ENCODE peak calls at places on chromosomes 5 and 9, in nine cellular contexts. One of them, this sample, is unnamed.

GRCh38 chr5:80655231-80655784 is 525 bp upstream of the DHFR start:
- DNase-seq in HEK293T: no peak
- DNase-seq in HFFc6: no peak
- DNase-seq in CMK: no peak
- DNase-seq in T-helper 2 cell: no peak
- DNase-seq in adrenal gland: no peak
- DNase-seq in activated naive CD8-positive, alpha-beta T cell treated with anti-CD3 and anti-CD28 coated beads, Interleukin-2, amount 50 U/mL, for 16 hours: no peak
- DNase-seq in AG08395: no peak
- DNase-seq in fibroblast of the aortic adventitia: peak
- DNase-seq in this sample: no peak

GRCh38 chr5:95730011-95730700 is 980 bp upstream of the RHOBTB3 start:
- DNase-seq in CMK: no peak
- DNase-seq in HEK293T: no peak
- DNase-seq in adrenal gland: no peak
- DNase-seq in HFFc6: no peak
- DNase-seq in T-helper 2 cell: no peak
- DNase-seq in activated naive CD8-positive, alpha-beta T cell treated with anti-CD3 and anti-CD28 coated beads, Interleukin-2, amount 50 U/mL, for 16 hours: no peak
- DNase-seq in fibroblast of the aortic adventitia: no peak
- DNase-seq in AG08395: no peak
- DNase-seq in this sample: no peak

GRCh38 chr5:34930527-34930844 is 1.1 kb downstream of the DNAJC21 start:
- DNase-seq in AG08395: no peak
- DNase-seq in HFFc6: peak
- DNase-seq in T-helper 2 cell: no peak
- DNase-seq in adrenal gland: no peak
- DNase-seq in HEK293T: no peak
- DNase-seq in CMK: no peak
- DNase-seq in fibroblast of the aortic adventitia: peak
- DNase-seq in activated naive CD8-positive, alpha-beta T cell treated with anti-CD3 and anti-CD28 coated beads, Interleukin-2, amount 50 U/mL, for 16 hours: no peak
- DNase-seq in this sample: no peak

GRCh38 chr9:134949681-134950403 is 32.1 kb upstream of the FCN1 start:
- DNase-seq in T-helper 2 cell: no peak
- DNase-seq in adrenal gland: no peak
- DNase-seq in fibroblast of the aortic adventitia: no peak
- DNase-seq in AG08395: no peak
- DNase-seq in activated naive CD8-positive, alpha-beta T cell treated with anti-CD3 and anti-CD28 coated beads, Interleukin-2, amount 50 U/mL, for 16 hours: no peak
- DNase-seq in HFFc6: no peak
- DNase-seq in CMK: no peak
- DNase-seq in HEK293T: no peak
- DNase-seq in this sample: no peak

GRCh38 chr5:139378101-139378825 is 4.8 kb downstream of the SLC23A1 start:
- DNase-seq in HEK293T: no peak
- DNase-seq in T-helper 2 cell: no peak
- DNase-seq in adrenal gland: no peak
- DNase-seq in HFFc6: no peak
- DNase-seq in fibroblast of the aortic adventitia: no peak
- DNase-seq in CMK: no peak
- DNase-seq in activated naive CD8-positive, alpha-beta T cell treated with anti-CD3 and anti-CD28 coated beads, Interleukin-2, amount 50 U/mL, for 16 hours: no peak
- DNase-seq in AG08395: no peak
- DNase-seq in this sample: no peak

GRCh38 chr9:93197670-93198069 is 13.7 kb downstream of the WNK2 start:
- DNase-seq in CMK: no peak
- DNase-seq in HEK293T: no peak
- DNase-seq in AG08395: no peak
- DNase-seq in fibroblast of the aortic adventitia: no peak
- DNase-seq in HFFc6: no peak
- DNase-seq in T-helper 2 cell: no peak
- DNase-seq in adrenal gland: no peak
- DNase-seq in activated naive CD8-positive, alpha-beta T cell treated with anti-CD3 and anti-CD28 coated beads, Interleukin-2, amount 50 U/mL, for 16 hours: no peak
- DNase-seq in this sample: no peak

GRCh38 chr5:83026930-83027687 is 50.1 kb downstream of the TMEM167A start:
- DNase-seq in CMK: no peak
- DNase-seq in HFFc6: no peak
- DNase-seq in activated naive CD8-positive, alpha-beta T cell treated with anti-CD3 and anti-CD28 coated beads, Interleukin-2, amount 50 U/mL, for 16 hours: no peak
- DNase-seq in fibroblast of the aortic adventitia: no peak
- DNase-seq in T-helper 2 cell: no peak
- DNase-seq in adrenal gland: no peak
- DNase-seq in AG08395: no peak
- DNase-seq in HEK293T: no peak
- DNase-seq in this sample: no peak

GRCh38 chr5:103497782-103498181 is 64.8 kb downstream of the NUDT12 start:
- DNase-seq in activated naive CD8-positive, alpha-beta T cell treated with anti-CD3 and anti-CD28 coated beads, Interleukin-2, amount 50 U/mL, for 16 hours: no peak
- DNase-seq in fibroblast of the aortic adventitia: no peak
- DNase-seq in T-helper 2 cell: no peak
- DNase-seq in adrenal gland: no peak
- DNase-seq in HEK293T: no peak
- DNase-seq in AG08395: no peak
- DNase-seq in CMK: no peak
- DNase-seq in HFFc6: no peak
- DNase-seq in this sample: no peak

GRCh38 chr9:12699529-12699928 is 6.3 kb downstream of the TYRP1 start:
- DNase-seq in adrenal gland: no peak
- DNase-seq in HFFc6: peak
- DNase-seq in AG08395: peak
- DNase-seq in HEK293T: no peak
- DNase-seq in activated naive CD8-positive, alpha-beta T cell treated with anti-CD3 and anti-CD28 coated beads, Interleukin-2, amount 50 U/mL, for 16 hours: no peak
- DNase-seq in fibroblast of the aortic adventitia: peak
- DNase-seq in CMK: no peak
- DNase-seq in T-helper 2 cell: no peak
- DNase-seq in this sample: no peak

GRCh38 chr9:126508928-126509327 is 104.8 kb upstream of the LMX1B start:
- DNase-seq in HFFc6: no peak
- DNase-seq in fibroblast of the aortic adventitia: no peak
- DNase-seq in adrenal gland: no peak
- DNase-seq in AG08395: no peak
- DNase-seq in T-helper 2 cell: no peak
- DNase-seq in CMK: no peak
- DNase-seq in activated naive CD8-positive, alpha-beta T cell treated with anti-CD3 and anti-CD28 coated beads, Interleukin-2, amount 50 U/mL, for 16 hours: no peak
- DNase-seq in HEK293T: no peak
- DNase-seq in this sample: no peak

GRCh38 chr9:86434039-86434726 is 80.0 kb upstream of the TUT7 start:
- DNase-seq in T-helper 2 cell: no peak
- DNase-seq in CMK: no peak
- DNase-seq in AG08395: peak
- DNase-seq in HEK293T: peak
- DNase-seq in adrenal gland: no peak
- DNase-seq in HFFc6: peak
- DNase-seq in fibroblast of the aortic adventitia: peak
- DNase-seq in activated naive CD8-positive, alpha-beta T cell treated with anti-CD3 and anti-CD28 coated beads, Interleukin-2, amount 50 U/mL, for 16 hours: no peak
- DNase-seq in this sample: peak

GRCh38 chr5:9104576-9105339 is 441.1 kb downstream of the SEMA5A start:
- DNase-seq in adrenal gland: no peak
- DNase-seq in CMK: no peak
- DNase-seq in fibroblast of the aortic adventitia: no peak
- DNase-seq in AG08395: no peak
- DNase-seq in T-helper 2 cell: no peak
- DNase-seq in HEK293T: no peak
- DNase-seq in HFFc6: no peak
- DNase-seq in activated naive CD8-positive, alpha-beta T cell treated with anti-CD3 and anti-CD28 coated beads, Interleukin-2, amount 50 U/mL, for 16 hours: no peak
- DNase-seq in this sample: no peak

GRCh38 chr5:135705230-135705631 is 126.4 kb upstream of the CXCL14 start:
- DNase-seq in activated naive CD8-positive, alpha-beta T cell treated with anti-CD3 and anti-CD28 coated beads, Interleukin-2, amount 50 U/mL, for 16 hours: no peak
- DNase-seq in CMK: no peak
- DNase-seq in fibroblast of the aortic adventitia: peak
- DNase-seq in AG08395: no peak
- DNase-seq in T-helper 2 cell: no peak
- DNase-seq in HEK293T: no peak
- DNase-seq in adrenal gland: peak
- DNase-seq in HFFc6: peak
- DNase-seq in this sample: no peak

GRCh38 chr5:133304707-133305216 is 252.9 kb downstream of the HSPA4 start:
- DNase-seq in fibroblast of the aortic adventitia: no peak
- DNase-seq in activated naive CD8-positive, alpha-beta T cell treated with anti-CD3 and anti-CD28 coated beads, Interleukin-2, amount 50 U/mL, for 16 hours: no peak
- DNase-seq in HFFc6: no peak
- DNase-seq in adrenal gland: no peak
- DNase-seq in HEK293T: no peak
- DNase-seq in AG08395: no peak
- DNase-seq in CMK: no peak
- DNase-seq in T-helper 2 cell: no peak
- DNase-seq in this sample: no peak

GRCh38 chr5:177005619-177006264 is 837 bp downstream of the UIMC1 start:
- DNase-seq in adrenal gland: peak
- DNase-seq in HFFc6: peak
- DNase-seq in T-helper 2 cell: peak
- DNase-seq in fibroblast of the aortic adventitia: peak
- DNase-seq in CMK: peak
- DNase-seq in AG08395: peak
- DNase-seq in HEK293T: peak
- DNase-seq in activated naive CD8-positive, alpha-beta T cell treated with anti-CD3 and anti-CD28 coated beads, Interleukin-2, amount 50 U/mL, for 16 hours: peak
- DNase-seq in this sample: peak

GRCh38 chr9:5442400-5443011 is 4.8 kb upstream of the PLGRKT start:
- DNase-seq in HEK293T: peak
- DNase-seq in CMK: no peak
- DNase-seq in fibroblast of the aortic adventitia: peak
- DNase-seq in adrenal gland: peak
- DNase-seq in AG08395: peak
- DNase-seq in HFFc6: peak
- DNase-seq in activated naive CD8-positive, alpha-beta T cell treated with anti-CD3 and anti-CD28 coated beads, Interleukin-2, amount 50 U/mL, for 16 hours: no peak
- DNase-seq in T-helper 2 cell: no peak
- DNase-seq in this sample: peak

GRCh38 chr5:172683696-172684464 is 42.8 kb downstream of the NEURL1B start:
- DNase-seq in CMK: no peak
- DNase-seq in AG08395: no peak
- DNase-seq in HEK293T: no peak
- DNase-seq in activated naive CD8-positive, alpha-beta T cell treated with anti-CD3 and anti-CD28 coated beads, Interleukin-2, amount 50 U/mL, for 16 hours: peak
- DNase-seq in adrenal gland: no peak
- DNase-seq in HFFc6: no peak
- DNase-seq in T-helper 2 cell: peak
- DNase-seq in fibroblast of the aortic adventitia: no peak
- DNase-seq in this sample: no peak